ENCODE peak calls at places on chromosomes 4 and X, in ten cellular contexts. S, D, Q, L, M, I, O, F, Y and W are unnamed samples.

GRCh38 chr4:125590158-125590557 is 275.4 kb downstream of the FAT4 start:
- DNase-seq in S (no peak), D (no peak), Q (no peak), L (no peak), M (peak), I (no peak), O (no peak), F (no peak), Y (no peak), W (no peak)

GRCh38 chr4:44927361-44928061 is 201.2 kb upstream of the GNPDA2 start:
- DNase-seq in S (no peak), D (no peak), Q (peak), L (no peak), M (peak), I (no peak), O (peak), F (peak), Y (peak), W (no peak)

GRCh38 chr4:137934921-137935320 is 307.2 kb downstream of the SLC7A11 start:
- DNase-seq in S (no peak), D (no peak), Q (no peak), L (no peak), M (no peak), I (no peak), O (no peak), F (no peak), Y (no peak), W (no peak)

GRCh38 chrX:33339219-33339618 is 127.9 kb upstream of the DMD start:
- DNase-seq in S (no peak), D (no peak), Q (peak), L (no peak), M (peak), I (no peak), O (peak), F (no peak), Y (no peak), W (no peak)

GRCh38 chrX:51461053-51462050 is 35.0 kb downstream of the NUDT11 start:
- DNase-seq in S (no peak), D (peak), Q (peak), L (no peak), M (peak), I (peak), O (peak), F (peak), Y (peak), W (peak)

GRCh38 chrX:155028192-155028591 is 1.5 kb downstream of the FUNDC2 start:
- DNase-seq in S (no peak), D (no peak), Q (no peak), L (no peak), M (no peak), I (no peak), O (no peak), F (peak), Y (no peak), W (no peak)

GRCh38 chrX:103343105-103343504 is 13.1 kb downstream of the TCEAL7 start:
- DNase-seq in S (no peak), D (peak), Q (peak), L (no peak), M (peak), I (peak), O (peak), F (peak), Y (peak), W (peak)

GRCh38 chrX:25020391-25021131 is 4.8 kb upstream of the ARX start:
- DNase-seq in S (no peak), D (peak), Q (peak), L (peak), M (peak), I (no peak), O (peak), F (no peak), Y (no peak), W (peak)

GRCh38 chr4:153916273-153916755 is 127.4 kb upstream of the SFRP2 start:
- DNase-seq in S (no peak), D (no peak), Q (no peak), L (no peak), M (no peak), I (no peak), O (no peak), F (no peak), Y (no peak), W (no peak)

GRCh38 chr4:133062851-133063250 is 86.2 kb upstream of the PCDH10 start:
- DNase-seq in S (no peak), D (no peak), Q (no peak), L (no peak), M (no peak), I (no peak), O (no peak), F (peak), Y (no peak), W (no peak)

GRCh38 chr4:74018116-74018515 is 19.6 kb upstream of the CXCL5 start:
- DNase-seq in S (no peak), D (no peak), Q (no peak), L (no peak), M (no peak), I (no peak), O (no peak), F (peak), Y (no peak), W (no peak)

GRCh38 chr4:40963912-40964478 is 214.2 kb downstream of the NSUN7 start:
- DNase-seq in S (no peak), D (no peak), Q (no peak), L (no peak), M (no peak), I (no peak), O (no peak), F (no peak), Y (no peak), W (no peak)

GRCh38 chr4:5051210-5051691 is at the start of gene STK32B:
- DNase-seq in S (peak), D (peak), Q (peak), L (peak), M (peak), I (peak), O (peak), F (peak), Y (no peak), W (peak)

GRCh38 chr4:185361872-185362271 is 33.9 kb downstream of the LRP2BP start:
- DNase-seq in S (no peak), D (no peak), Q (no peak), L (no peak), M (no peak), I (no peak), O (peak), F (no peak), Y (no peak), W (no peak)

GRCh38 chrX:140180585-140180984 is 215.3 kb upstream of the CXorf66 start:
- DNase-seq in S (no peak), D (no peak), Q (peak), L (no peak), M (no peak), I (no peak), O (no peak), F (no peak), Y (no peak), W (no peak)

GRCh38 chr4:109978704-109979103 is 66.0 kb downstream of the EGF start:
- DNase-seq in S (no peak), D (no peak), Q (no peak), L (no peak), M (no peak), I (no peak), O (peak), F (peak), Y (no peak), W (no peak)

GRCh38 chr4:20395160-20395773 is 143.6 kb downstream of the SLIT2 start:
- DNase-seq in S (no peak), D (peak), Q (peak), L (peak), M (peak), I (peak), O (peak), F (peak), Y (peak), W (peak)

GRCh38 chrX:53093177-53093655 is 726 bp upstream of the KANTR start:
- DNase-seq in S (peak), D (peak), Q (peak), L (peak), M (peak), I (peak), O (peak), F (peak), Y (peak), W (peak)

GRCh38 chrX:68684291-68684918 is 36.9 kb downstream of the STARD8 start:
- DNase-seq in S (no peak), D (peak), Q (no peak), L (peak), M (no peak), I (peak), O (no peak), F (peak), Y (no peak), W (no peak)

GRCh38 chr4:76783836-76784235 is 114.1 kb downstream of the SOWAHB start:
- DNase-seq in S (no peak), D (no peak), Q (no peak), L (no peak), M (no peak), I (no peak), O (no peak), F (no peak), Y (no peak), W (no peak)

GRCh38 chrX:53458082-53458481 is 23.9 kb upstream of the HSD17B10 start:
- DNase-seq in S (no peak), D (no peak), Q (no peak), L (no peak), M (no peak), I (no peak), O (no peak), F (no peak), Y (no peak), W (no peak)

GRCh38 chrX:112945796-112946195 is 105.2 kb upstream of the AMOT start:
- DNase-seq in S (no peak), D (no peak), Q (no peak), L (no peak), M (no peak), I (no peak), O (no peak), F (no peak), Y (no peak), W (no peak)

GRCh38 chr4:118345813-118346212 is 7.0 kb downstream of the PRSS12 start:
- DNase-seq in S (no peak), D (no peak), Q (peak), L (no peak), M (peak), I (no peak), O (no peak), F (peak), Y (no peak), W (no peak)

GRCh38 chr4:1406946-1407656 is 859 bp upstream of the NKX1-1 start:
- DNase-seq in S (no peak), D (no peak), Q (no peak), L (no peak), M (no peak), I (no peak), O (peak), F (no peak), Y (no peak), W (peak)

GRCh38 chr4:17557880-17558279 is 19.1 kb upstream of the LAP3 start:
- DNase-seq in S (no peak), D (no peak), Q (no peak), L (no peak), M (no peak), I (no peak), O (no peak), F (no peak), Y (no peak), W (no peak)

GRCh38 chr4:79147251-79147650 is 178.6 kb downstream of the NAA11 start:
- DNase-seq in S (no peak), D (no peak), Q (no peak), L (no peak), M (no peak), I (no peak), O (no peak), F (no peak), Y (no peak), W (no peak)

GRCh38 chr4:82798168-82799005 is at the start of gene SCD5:
- DNase-seq in S (peak), D (peak), Q (peak), L (peak), M (peak), I (peak), O (peak), F (peak), Y (peak), W (peak)

GRCh38 chrX:41512394-41512793 is 65.3 kb downstream of the NYX start:
- DNase-seq in S (no peak), D (no peak), Q (no peak), L (no peak), M (no peak), I (no peak), O (no peak), F (no peak), Y (no peak), W (no peak)

GRCh38 chr4:73068496-73069337 is 799 bp downstream of the COX18 start:
- DNase-seq in S (no peak), D (no peak), Q (no peak), L (peak), M (peak), I (peak), O (peak), F (peak), Y (no peak), W (no peak)

GRCh38 chrX:3320471-3321046 is 25.9 kb downstream of the MXRA5 start:
- DNase-seq in S (no peak), D (no peak), Q (no peak), L (no peak), M (no peak), I (no peak), O (no peak), F (no peak), Y (no peak), W (no peak)

GRCh38 chrX:136816970-136817369 is 36.2 kb upstream of the ARHGEF6 start:
- DNase-seq in S (no peak), D (no peak), Q (no peak), L (no peak), M (no peak), I (no peak), O (no peak), F (no peak), Y (no peak), W (no peak)

GRCh38 chrX:151743651-151744470 is 9.3 kb downstream of the CNGA2 start:
- DNase-seq in S (no peak), D (no peak), Q (no peak), L (no peak), M (no peak), I (no peak), O (no peak), F (no peak), Y (no peak), W (no peak)

GRCh38 chr4:6770581-6771228 is 11.8 kb upstream of the KIAA0232 start:
- DNase-seq in S (peak), D (no peak), Q (no peak), L (no peak), M (no peak), I (no peak), O (no peak), F (no peak), Y (no peak), W (no peak)

GRCh38 chrX:20906571-20906970 is 467.6 kb upstream of the CNKSR2 start:
- DNase-seq in S (no peak), D (no peak), Q (no peak), L (no peak), M (no peak), I (no peak), O (no peak), F (no peak), Y (no peak), W (no peak)
- TF ChIP-seq CTCF in S (no peak), D (no peak), Q (no peak), L (no peak), M (no peak), I (no peak), O (no peak), F (no peak), Y (no peak), W (no peak)

GRCh38 chr4:92047209-92047877 is 256.4 kb upstream of the GRID2 start:
- DNase-seq in S (no peak), D (no peak), Q (no peak), L (no peak), M (peak), I (no peak), O (peak), F (no peak), Y (no peak), W (no peak)
- TF ChIP-seq CTCF in S (no peak), D (no peak), Q (no peak), L (no peak), M (peak), I (no peak), O (peak), F (no peak), Y (peak), W (no peak)

GRCh38 chr4:90081432-90082195 is 45.6 kb upstream of the CCSER1 start:
- DNase-seq in S (no peak), D (no peak), Q (no peak), L (no peak), M (no peak), I (no peak), O (peak), F (no peak), Y (no peak), W (no peak)
- TF ChIP-seq CTCF in S (no peak), D (no peak), Q (no peak), L (no peak), M (no peak), I (no peak), O (no peak), F (no peak), Y (no peak), W (no peak)

GRCh38 chr4:83910693-83911092 is 374.8 kb downstream of the GPAT3 start:
- DNase-seq in S (no peak), D (no peak), Q (no peak), L (no peak), M (no peak), I (no peak), O (no peak), F (no peak), Y (no peak), W (no peak)

GRCh38 chr4:83906561-83906960 is 370.7 kb downstream of the GPAT3 start:
- DNase-seq in S (no peak), D (no peak), Q (no peak), L (no peak), M (no peak), I (no peak), O (no peak), F (no peak), Y (no peak), W (no peak)

DNA sequence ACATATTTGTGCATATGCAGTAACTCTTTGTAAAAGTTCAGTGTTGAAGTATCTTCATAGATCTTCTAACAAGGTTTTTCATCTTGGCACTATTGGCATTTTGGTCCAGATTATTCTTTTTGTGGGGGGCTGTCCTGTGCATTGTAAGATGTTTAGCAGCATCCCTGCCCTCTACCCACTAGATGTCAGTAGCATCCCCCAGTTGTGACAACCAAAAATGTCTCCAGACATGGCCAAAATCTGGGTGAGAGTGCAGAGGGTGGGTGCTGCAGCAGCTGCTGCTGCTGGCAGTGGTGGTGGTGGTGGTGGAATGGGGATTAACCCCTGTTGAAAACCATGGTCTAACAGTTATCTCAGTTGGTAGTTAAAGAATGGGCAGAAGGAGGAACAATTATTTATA is 370.0 kb downstream of the GPAT3 start:
- DNase-seq in S (no peak), D (peak), Q (no peak), L (peak), M (no peak), I (no peak), O (peak), F (no peak), Y (no peak), W (peak)
- TF ChIP-seq CTCF in S (no peak), D (no peak), Q (no peak), L (peak), M (peak), I (no peak), O (peak), F (no peak), Y (peak), W (peak)

GRCh38 chrX:71224098-71224708 is 1.2 kb downstream of the GJB1 start:
- DNase-seq in S (no peak), D (no peak), Q (no peak), L (no peak), M (no peak), I (no peak), O (no peak), F (no peak), Y (no peak), W (no peak)

GRCh38 chrX:71224969-71225368 is 1.9 kb downstream of the GJB1 start:
- DNase-seq in S (no peak), D (no peak), Q (no peak), L (no peak), M (no peak), I (peak), O (no peak), F (no peak), Y (no peak), W (no peak)

GRCh38 chrX:71228063-71228642 is 5.1 kb downstream of the GJB1 start:
- DNase-seq in S (no peak), D (no peak), Q (no peak), L (no peak), M (no peak), I (no peak), O (no peak), F (no peak), Y (no peak), W (no peak)

GRCh38 chrX:71225661-71226060 is 2.6 kb downstream of the GJB1 start:
- DNase-seq in S (no peak), D (no peak), Q (no peak), L (no peak), M (no peak), I (no peak), O (peak), F (no peak), Y (no peak), W (no peak)

DNA sequence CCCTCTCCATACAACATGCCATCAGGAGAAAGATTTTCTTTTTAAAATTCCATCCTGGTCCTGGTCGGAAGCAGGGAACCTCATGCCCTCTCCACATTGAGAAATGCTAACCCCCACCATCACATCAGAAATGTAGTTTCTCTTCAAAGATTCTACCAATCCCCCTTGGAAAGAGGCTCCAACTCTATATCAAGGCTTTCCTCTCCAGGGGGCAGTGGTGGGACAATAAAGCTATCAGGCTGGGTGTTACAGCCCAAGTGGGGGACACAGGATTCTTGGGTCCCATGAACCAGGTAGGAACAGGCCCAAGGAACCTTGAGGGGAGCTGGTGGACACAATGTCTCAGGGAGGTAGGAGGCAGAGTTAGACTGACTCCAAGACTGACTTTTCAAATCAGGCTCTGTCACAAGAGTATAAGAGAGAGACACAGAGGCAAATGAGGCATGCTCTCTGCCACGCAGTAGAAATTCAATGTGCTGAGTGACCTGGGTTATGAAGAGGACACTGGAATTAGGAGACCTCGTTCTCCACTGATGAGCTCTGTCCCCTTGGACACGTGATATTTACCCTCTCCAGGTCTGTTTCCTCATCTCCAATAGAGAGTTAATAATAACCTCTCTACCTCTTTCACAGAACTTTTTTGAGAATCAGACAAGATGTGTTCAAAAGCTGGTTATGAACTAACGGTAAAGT is 4.5 kb downstream of the GJB1 start:
- DNase-seq in S (no peak), D (no peak), Q (no peak), L (no peak), M (no peak), I (no peak), O (peak), F (no peak), Y (no peak), W (no peak)
- TF ChIP-seq CTCF in S (no peak), D (no peak), Q (no peak), L (no peak), M (no peak), I (no peak), O (peak), F (no peak), Y (no peak), W (no peak)

GRCh38 chr4:47510506-47511143 is 25.6 kb downstream of the ATP10D start:
- DNase-seq in S (no peak), D (no peak), Q (no peak), L (no peak), M (no peak), I (no peak), O (no peak), F (peak), Y (no peak), W (no peak)
- TF ChIP-seq CTCF in S (no peak), D (no peak), Q (no peak), L (peak), M (peak), I (no peak), O (no peak), F (no peak), Y (no peak), W (no peak)

GRCh38 chr4:93788712-93789111 is 39.8 kb upstream of the ATOH1 start:
- DNase-seq in S (no peak), D (no peak), Q (no peak), L (peak), M (peak), I (no peak), O (peak), F (peak), Y (peak), W (no peak)
- TF ChIP-seq CTCF in S (no peak), D (no peak), Q (no peak), L (peak), M (peak), I (no peak), O (peak), F (peak), Y (peak), W (peak)

GRCh38 chr4:180057198-180057821 is 2185.9 kb upstream of the TENM3 start:
- DNase-seq in S (no peak), D (peak), Q (no peak), L (peak), M (no peak), I (no peak), O (peak), F (no peak), Y (no peak), W (no peak)
- TF ChIP-seq CTCF in S (no peak), D (peak), Q (no peak), L (peak), M (peak), I (no peak), O (peak), F (no peak), Y (no peak), W (peak)